ENCODE peak calls at places on chromosome 3, in nine cellular contexts. X is EL, C is brain pericyte, V is transverse colon, R is iris pigment epithelial cell, G is HEK293T, Y is ACHN, W is NCI-H345, B is SW480. F is an unnamed sample.

GRCh38 chr3:41716391-41716910 is 245.5 kb downstream of the ULK4 start:
- DNase-seq in W (no peak), Y (peak), V (no peak), G (no peak), C (no peak), R (peak), X (peak), B (peak), F (no peak)

GRCh38 chr3:191198480-191198879 is 561 bp upstream of the OSTN start:
- DNase-seq in C (no peak), Y (no peak), X (no peak), G (no peak), V (no peak), B (no peak), W (no peak), R (no peak), F (no peak)

GRCh38 chr3:40971191-40972168 is 227.8 kb upstream of the CTNNB1 start:
- DNase-seq in V (peak), Y (peak), G (no peak), X (peak), B (peak), W (peak), R (peak), C (peak), F (peak)

GRCh38 chr3:120093923-120094775 is at the start of gene GSK3B:
- DNase-seq in V (peak), W (peak), X (peak), C (peak), Y (no peak), G (peak), R (no peak), B (peak), F (peak)

GRCh38 chr3:111968319-111969059 is 10.3 kb upstream of the ABHD10 start:
- DNase-seq in X (no peak), W (no peak), B (no peak), C (no peak), Y (no peak), G (no peak), R (no peak), V (no peak), F (no peak)

GRCh38 chr3:38327335-38328009 is 19.1 kb upstream of the XYLB start:
- DNase-seq in B (peak), G (no peak), C (no peak), Y (no peak), R (peak), V (no peak), X (peak), W (no peak), F (no peak)

GRCh38 chr3:140441006-140441405 is 236.9 kb upstream of the TRIM42 start:
- DNase-seq in W (no peak), V (no peak), C (no peak), R (peak), G (no peak), Y (no peak), B (peak), X (peak), F (no peak)

GRCh38 chr3:189588061-189588817 is 43.0 kb upstream of the TP63 start:
- DNase-seq in V (no peak), G (no peak), Y (no peak), R (peak), W (no peak), C (peak), X (peak), B (no peak), F (no peak)

GRCh38 chr3:151856106-151856505 is 17.3 kb upstream of the SUCNR1 start:
- DNase-seq in W (peak), X (no peak), V (no peak), C (no peak), B (no peak), Y (no peak), R (no peak), G (no peak), F (no peak)

GRCh38 chr3:46367811-46368210 is 2.9 kb upstream of the CCR5 start:
- DNase-seq in Y (no peak), X (no peak), B (no peak), C (no peak), W (no peak), V (no peak), G (no peak), R (no peak), F (no peak)

GRCh38 chr3:167978071-167978470 is 117.7 kb downstream of the GOLIM4 start:
- DNase-seq in V (peak), W (peak), G (peak), B (peak), R (no peak), X (no peak), C (no peak), Y (no peak), F (peak)

GRCh38 chr3:85821130-85821756 is 862.5 kb downstream of the CADM2 start:
- DNase-seq in C (no peak), G (peak), V (peak), B (peak), Y (peak), W (peak), X (no peak), R (peak), F (peak)

GRCh38 chr3:190701096-190701532 is 161.4 kb downstream of the GMNC start:
- DNase-seq in R (peak), C (no peak), X (peak), Y (peak), V (peak), G (peak), W (peak), B (peak), F (peak)

GRCh38 chr3:58336135-58336882 is 3.6 kb downstream of the PXK start:
- DNase-seq in C (no peak), B (peak), W (no peak), V (no peak), Y (peak), G (no peak), X (peak), R (peak), F (no peak)

GRCh38 chr3:100880072-100880471 is 113.1 kb downstream of the ABI3BP start:
- DNase-seq in C (no peak), G (no peak), X (no peak), V (no peak), R (no peak), Y (no peak), B (no peak), W (no peak), F (no peak)

GRCh38 chr3:42264399-42265058 is 1.5 kb downstream of the CCK start:
- DNase-seq in R (peak), Y (no peak), C (no peak), B (no peak), V (peak), G (no peak), X (peak), W (no peak), F (peak)

GRCh38 chr3:86333636-86334035 is 657.3 kb downstream of the VGLL3 start:
- DNase-seq in V (no peak), Y (no peak), W (no peak), R (no peak), X (no peak), C (no peak), B (no peak), G (no peak), F (no peak)

GRCh38 chr3:155553800-155554199 is 191.1 kb downstream of the PLCH1 start:
- DNase-seq in G (no peak), B (peak), Y (peak), R (no peak), V (no peak), W (no peak), X (no peak), C (no peak), F (no peak)

GRCh38 chr3:111156506-111156905 is 84.9 kb downstream of the NECTIN3 start:
- DNase-seq in B (no peak), C (no peak), R (peak), G (no peak), Y (no peak), V (no peak), W (no peak), X (no peak), F (no peak)

GRCh38 chr3:128698211-128699011 is 27.6 kb upstream of the RAB7A start:
- DNase-seq in R (peak), Y (peak), X (peak), C (no peak), V (peak), G (no peak), W (peak), B (peak), F (no peak)

GRCh38 chr3:129045675-129046036 is 14.9 kb upstream of the GP9 start:
- DNase-seq in R (no peak), B (no peak), V (no peak), G (no peak), Y (no peak), C (no peak), W (no peak), X (no peak), F (no peak)

GRCh38 chr3:127820871-127821853 is 1.2 kb downstream of the MGLL start:
- DNase-seq in Y (peak), X (peak), R (no peak), B (no peak), V (peak), W (peak), G (no peak), C (no peak), F (peak)

GRCh38 chr3:49872801-49873281 is 3.1 kb upstream of the CAMKV start:
- DNase-seq in G (no peak), R (no peak), C (no peak), X (no peak), W (no peak), Y (no peak), B (no peak), V (no peak), F (no peak)